ENCODE peak calls at places on chromosome 3, in ten cellular contexts. B is activated CD4-positive, alpha-beta memory T cell treated with anti-CD3 and anti-CD28 coated beads for 36 hours; O is T-helper 9 cell; I is WERI-Rb-1; W is bronchial epithelial cell; K is H9; N is AG10803; C is fibroblast of pulmonary artery; U is RWPE1; R is non-pigmented ciliary epithelial cell. J is an unnamed sample.

GRCh38 chr3:138593488-138594149 is 441 bp downstream of the CEP70 start:
- DNase-seq in I (no peak), K (peak), N (peak), B (no peak), W (peak), C (no peak), O (no peak), R (no peak), U (peak), J (no peak)

GRCh38 chr3:146715176-146715575 is 110.0 kb upstream of the PLSCR5 start:
- DNase-seq in R (peak), C (peak), K (no peak), N (peak), O (no peak), U (no peak), W (peak), I (no peak), B (no peak), J (no peak)

GRCh38 chr3:156378871-156379270 is 176.0 kb downstream of the SSR3 start:
- DNase-seq in C (no peak), U (no peak), N (no peak), R (no peak), O (no peak), K (no peak), B (no peak), W (no peak), I (peak), J (no peak)

GRCh38 chr3:195931582-195932273 is 23.4 kb upstream of the TNK2 start:
- DNase-seq in R (no peak), C (no peak), W (no peak), U (no peak), O (no peak), B (no peak), I (no peak), N (no peak), K (no peak), J (no peak)

GRCh38 chr3:16319307-16319706 is 54.3 kb downstream of the OXNAD1 start:
- DNase-seq in I (peak), N (no peak), R (no peak), W (no peak), O (peak), U (no peak), C (peak), B (peak), K (peak), J (peak)

GRCh38 chr3:110623571-110623970 is 448.0 kb upstream of the NECTIN3 start:
- DNase-seq in U (no peak), K (no peak), W (no peak), C (peak), R (no peak), N (no peak), I (no peak), B (no peak), O (no peak), J (no peak)

GRCh38 chr3:111903067-111903511 is 44.0 kb downstream of the PHLDB2 start:
- DNase-seq in N (peak), K (no peak), R (peak), O (no peak), U (peak), W (peak), B (peak), C (peak), I (no peak), J (peak)

GRCh38 chr3:14425574-14426304 is 23.3 kb downstream of the SLC6A6 start:
- DNase-seq in O (peak), B (peak), U (peak), K (no peak), W (peak), C (no peak), R (no peak), I (peak), N (no peak), J (peak)